ENCODE peak calls at places on chromosomes 13 and 19, in five cellular contexts. F is WTC11, K is type B pancreatic cell, U is breast epithelium, L is fibroblast of pulmonary artery. D is an unnamed sample.

GRCh38 chr19:18424122-18424889 is 5.1 kb downstream of the SSBP4 start:
- DNase-seq in K (no peak), F (no peak), L (no peak), U (no peak), D (no peak)

GRCh38 chr13:79987323-79987722 is 353.6 kb downstream of the SPRY2 start:
- DNase-seq in U (no peak), K (no peak), F (no peak), L (no peak), D (no peak)

GRCh38 chr19:29680447-29680846 is 15.2 kb downstream of the PLEKHF1 start:
- DNase-seq in U (no peak), K (no peak), F (no peak), L (no peak), D (peak; percentile 92)

GRCh38 chr13:114069376-114070097 is 62.9 kb downstream of the RASA3 start:
- DNase-seq in U (peak; percentile 51), L (no peak), F (no peak), K (no peak), D (no peak)

GRCh38 chr13:106471957-106472543 is 63.4 kb downstream of the EFNB2 start:
- DNase-seq in L (peak; percentile 80), F (peak; percentile 41), K (no peak), U (no peak), D (no peak)

GRCh38 chr19:29535984-29536508 is 10.3 kb downstream of the VSTM2B start:
- DNase-seq in U (no peak), F (no peak), L (no peak), K (no peak), D (no peak)

GRCh38 chr13:93190006-93190405 is 36.6 kb upstream of the GPC6 start:
- DNase-seq in K (no peak), U (no peak), L (no peak), F (no peak), D (no peak)

GRCh38 chr19:18449552-18449951 is 11.6 kb upstream of the ISYNA1 start:
- DNase-seq in K (no peak), F (no peak), L (no peak), U (no peak), D (no peak)

GRCh38 chr19:10109528-10109927 is 2.0 kb upstream of the P2RY11 start:
- DNase-seq in F (no peak), L (no peak), K (no peak), U (no peak), D (no peak)

GRCh38 chr13:81760316-81760715 is 1419.4 kb upstream of the SPRY2 start:
- DNase-seq in K (no peak), L (no peak), F (no peak), U (no peak), D (no peak)

GRCh38 chr19:991174-991931 is 7.2 kb downstream of the WDR18 start:
- DNase-seq in F (peak; percentile 91), L (peak; percentile 53), K (no peak), U (no peak), D (peak; percentile 81)

GRCh38 chr13:66927562-66927961 is 302.6 kb downstream of the PCDH9 start:
- DNase-seq in U (no peak), L (no peak), K (no peak), F (no peak), D (no peak)

GRCh38 chr13:46103037-46103436 is 1.8 kb downstream of the CPB2 start:
- DNase-seq in K (no peak), L (no peak), U (no peak), F (no peak), D (no peak)

GRCh38 chr19:55379161-55379560 is 2.5 kb downstream of the TMEM190 start:
- DNase-seq in L (no peak), K (no peak), F (no peak), U (no peak), D (no peak)

GRCh38 chr13:109773276-109773675 is 13.1 kb downstream of the IRS2 start:
- DNase-seq in U (no peak), L (no peak), F (no peak), K (no peak), D (peak; percentile 56)

GRCh38 chr13:98401936-98402335 is 175.0 kb downstream of the STK24 start:
- DNase-seq in K (no peak), F (no peak), U (no peak), L (no peak), D (no peak)

GRCh38 chr19:28003543-28003942 is 1209.4 kb downstream of the UQCRFS1 start:
- DNase-seq in L (no peak), K (no peak), U (no peak), F (no peak), D (no peak)

GRCh38 chr19:10976200-10976892 is 15.5 kb downstream of the SMARCA4 start:
- DNase-seq in K (no peak), F (no peak), L (no peak), U (no peak), D (no peak)

DNA sequence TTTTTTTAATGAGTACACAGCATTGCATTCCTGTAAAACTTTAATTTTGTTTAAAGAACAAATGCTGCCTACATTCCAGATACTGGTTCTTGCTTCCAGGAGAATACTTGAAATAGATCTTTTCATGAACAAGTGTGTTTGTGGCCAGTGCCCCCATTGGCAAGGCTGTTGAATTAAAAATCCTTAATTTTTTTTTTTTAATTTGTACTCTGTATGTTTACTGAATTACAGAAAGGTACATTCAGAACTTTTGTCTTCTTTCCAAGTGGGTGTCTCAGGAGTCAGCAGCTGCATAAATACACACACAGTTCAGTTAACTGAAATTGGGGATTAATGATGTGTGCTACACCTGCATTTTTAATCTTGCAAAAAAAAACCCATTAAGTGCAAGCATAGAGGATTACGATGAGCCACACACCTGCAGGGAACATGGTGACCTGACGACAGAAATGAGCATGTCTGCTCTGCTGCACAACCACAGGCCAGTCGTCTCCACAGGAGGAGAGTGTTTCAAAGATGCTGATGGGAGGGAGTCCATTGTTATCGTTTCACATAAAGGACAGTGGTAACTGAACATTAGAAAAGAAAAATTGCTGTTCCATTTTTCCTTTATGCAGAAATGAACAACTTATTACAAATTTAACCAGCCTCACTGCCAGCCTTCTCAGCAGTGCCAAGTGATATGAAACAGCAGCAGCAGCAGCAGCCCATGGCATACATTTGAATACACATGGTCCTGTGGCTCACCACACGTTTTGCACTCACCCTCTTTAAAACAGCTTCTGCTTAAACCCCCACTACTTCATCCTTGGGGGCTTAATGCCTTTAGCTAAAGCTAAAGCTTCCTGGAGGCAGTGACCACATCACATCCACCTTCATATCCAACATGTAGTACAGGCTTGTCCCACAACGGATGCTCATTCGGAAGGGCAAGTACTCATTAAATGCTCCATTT is 72.3 kb upstream of the RFC3 start:
- DNase-seq in K (no peak), F (no peak), L (no peak), U (no peak), D (no peak)
- TF ChIP-seq CTCF in K (no peak), F (no peak), L (no peak), U (no peak), D (no peak)

DNA sequence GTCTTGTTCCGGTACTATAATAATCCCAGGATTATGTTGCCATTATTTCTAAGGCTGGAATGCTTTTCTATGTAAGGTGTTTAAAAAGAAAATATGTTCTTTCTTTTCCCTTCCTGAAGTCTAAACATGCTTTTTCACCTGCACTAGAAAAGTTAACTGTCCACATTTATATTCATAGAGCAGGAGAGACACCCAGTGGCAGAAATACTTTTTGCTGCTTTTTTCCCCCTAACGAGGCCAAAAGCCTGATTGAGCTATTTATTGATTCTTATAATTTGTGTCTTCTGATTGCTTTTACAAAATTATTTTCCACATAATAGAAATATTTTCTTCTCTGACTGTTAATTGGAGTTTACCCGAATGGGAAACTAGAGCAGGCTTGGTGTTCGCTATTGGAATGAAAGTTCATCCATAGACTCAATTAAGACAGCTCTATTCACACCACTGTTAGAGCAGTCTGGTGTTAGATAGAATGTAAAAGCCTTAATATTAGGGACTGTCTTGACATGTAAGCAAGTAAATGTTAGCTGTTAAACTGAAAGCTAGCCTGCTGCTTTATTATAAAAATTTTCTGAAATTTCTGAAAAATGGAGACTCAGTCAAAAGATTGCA is 15.8 kb downstream of the GPR180 start:
- DNase-seq in U (no peak), F (no peak), L (peak; percentile 43), K (no peak), D (peak; percentile 30)
- TF ChIP-seq CTCF in U (no peak), F (no peak), L (peak; percentile 62), K (peak; percentile 84), D (peak; percentile 75)

GRCh38 chr19:49912965-49913685 is 15.9 kb upstream of the ATF5 start:
- DNase-seq in U (no peak), L (no peak), F (peak; percentile 66), K (no peak), D (no peak)
- TF ChIP-seq CTCF in U (no peak), L (no peak), F (no peak), K (peak; percentile 21), D (no peak)

DNA sequence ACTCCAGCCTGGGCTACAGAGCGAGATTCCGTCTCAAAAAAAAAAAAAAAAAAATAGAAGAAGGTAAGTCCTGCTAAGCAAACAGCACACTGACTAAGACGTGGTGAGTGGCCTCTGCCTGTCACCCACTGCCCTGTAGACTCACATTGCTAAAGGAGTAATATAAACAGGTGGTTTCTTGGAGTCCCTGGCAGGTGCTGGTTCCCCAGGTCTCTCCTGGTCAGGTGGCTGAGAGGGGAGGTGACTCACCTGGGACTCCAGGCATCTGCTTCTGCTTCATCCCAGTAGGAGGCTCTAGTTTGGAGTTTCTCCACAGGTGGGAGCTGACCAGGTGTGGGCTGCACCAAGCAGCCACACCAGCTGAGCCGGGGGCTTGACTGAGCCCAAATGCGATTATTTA is at the start of gene OR10H1:
- DNase-seq in K (no peak), U (no peak), F (no peak), L (no peak), D (no peak)
- TF ChIP-seq CTCF in K (no peak), U (no peak), F (no peak), L (no peak), D (no peak)